ENCODE peak calls at places on chromosomes 2 and 18, in five cellular contexts. M is AML-193, X is glutamatergic neuron, K is NCI-H146, Q is head of caudate nucleus. G is an unnamed sample.

GRCh38 chr2:210888035-210888434 is 331.6 kb downstream of the CPS1 start:
- DNase-seq in M (no peak), X (no peak), K (no peak), Q (no peak), G (no peak)

GRCh38 chr2:197209742-197210408 is 100.7 kb downstream of the ANKRD44 start:
- DNase-seq in M (no peak), X (no peak), K (no peak), Q (no peak), G (no peak)

GRCh38 chr2:20231632-20232031 is 6.7 kb upstream of the SDC1 start:
- DNase-seq in M (no peak), X (no peak), K (peak), Q (no peak), G (no peak)

GRCh38 chr2:103512442-103512841 is 750.6 kb downstream of the TMEM182 start:
- DNase-seq in M (no peak), X (no peak), K (no peak), Q (no peak), G (no peak)

GRCh38 chr18:23189768-23190661 is 54.7 kb downstream of the CABLES1 start:
- DNase-seq in M (no peak), X (no peak), K (no peak), Q (no peak), G (no peak)

GRCh38 chr18:25052426-25052825 is 299.5 kb downstream of the ZNF521 start:
- DNase-seq in M (no peak), X (no peak), K (no peak), Q (no peak), G (no peak)

GRCh38 chr2:164967781-164968228 is 12.5 kb upstream of the SLC38A11 start:
- DNase-seq in M (no peak), X (no peak), K (no peak), Q (no peak), G (no peak)

GRCh38 chr2:163877316-163877715 is 141.5 kb upstream of the FIGN start:
- DNase-seq in M (no peak), X (no peak), K (no peak), Q (no peak), G (peak)

GRCh38 chr2:233572468-233572867 is 5.9 kb upstream of the USP40 start:
- DNase-seq in M (no peak), X (no peak), K (no peak), Q (no peak), G (no peak)

G was measured in nephron progenitor cell.